ENCODE peak calls at places on chromosomes 1 and 21, in four cellular contexts. One of them, this sample, is unnamed.

GRCh38 chr1:219039755-219040154 is 133.9 kb upstream of the LYPLAL1 start:
- DNase-seq in esophagus squamous epithelium: no peak
- DNase-seq in fibroblast of lung: peak; percentile 11
- DNase-seq in CD8-positive, alpha-beta T cell: no peak
- DNase-seq in this sample: no peak

GRCh38 chr1:221768444-221769066 is 26.7 kb upstream of the DUSP10 start:
- DNase-seq in esophagus squamous epithelium: no peak
- DNase-seq in fibroblast of lung: no peak
- DNase-seq in CD8-positive, alpha-beta T cell: no peak
- DNase-seq in this sample: no peak

GRCh38 chr1:19756480-19756879 is 43.2 kb downstream of the TMCO4 start:
- DNase-seq in esophagus squamous epithelium: no peak
- DNase-seq in fibroblast of lung: no peak
- DNase-seq in CD8-positive, alpha-beta T cell: no peak
- DNase-seq in this sample: no peak

GRCh38 chr1:206445116-206445515 is 25.2 kb upstream of the IKBKE start:
- DNase-seq in esophagus squamous epithelium: no peak
- DNase-seq in fibroblast of lung: peak; percentile 70
- DNase-seq in CD8-positive, alpha-beta T cell: no peak
- DNase-seq in this sample: no peak

GRCh38 chr1:227947678-227948492 is at the start of gene WNT9A:
- DNase-seq in esophagus squamous epithelium: no peak
- DNase-seq in fibroblast of lung: peak; percentile 61
- DNase-seq in CD8-positive, alpha-beta T cell: no peak
- DNase-seq in this sample: no peak

GRCh38 chr1:94095744-94096469 is 25.0 kb downstream of the ABCA4 start:
- DNase-seq in esophagus squamous epithelium: no peak
- DNase-seq in fibroblast of lung: peak; percentile 47
- DNase-seq in CD8-positive, alpha-beta T cell: no peak
- DNase-seq in this sample: no peak

GRCh38 chr1:173097001-173097400 is 46.3 kb upstream of the TNFSF18 start:
- DNase-seq in esophagus squamous epithelium: no peak
- DNase-seq in fibroblast of lung: no peak
- DNase-seq in CD8-positive, alpha-beta T cell: no peak
- DNase-seq in this sample: no peak

GRCh38 chr1:248853023-248853422 is 5.9 kb downstream of the ZNF692 start:
- DNase-seq in esophagus squamous epithelium: no peak
- DNase-seq in fibroblast of lung: peak; percentile 74
- DNase-seq in CD8-positive, alpha-beta T cell: no peak
- DNase-seq in this sample: no peak

GRCh38 chr1:36034692-36035091 is 49.2 kb upstream of the TEKT2 start:
- DNase-seq in esophagus squamous epithelium: no peak
- DNase-seq in fibroblast of lung: no peak
- DNase-seq in CD8-positive, alpha-beta T cell: no peak
- DNase-seq in this sample: peak; percentile 87

GRCh38 chr1:27591622-27592021 is 12.3 kb downstream of the AHDC1 start:
- DNase-seq in esophagus squamous epithelium: no peak
- DNase-seq in fibroblast of lung: peak; percentile 53
- DNase-seq in CD8-positive, alpha-beta T cell: no peak
- DNase-seq in this sample: no peak

GRCh38 chr1:30451532-30452125 is 271.8 kb downstream of the MATN1 start:
- DNase-seq in esophagus squamous epithelium: no peak
- DNase-seq in fibroblast of lung: no peak
- DNase-seq in CD8-positive, alpha-beta T cell: no peak
- DNase-seq in this sample: no peak

GRCh38 chr21:32705139-32705538 is 22.7 kb downstream of the SYNJ1 start:
- DNase-seq in esophagus squamous epithelium: no peak
- DNase-seq in fibroblast of lung: no peak
- DNase-seq in CD8-positive, alpha-beta T cell: no peak
- DNase-seq in this sample: no peak

GRCh38 chr1:19260211-19261138 is 8.9 kb downstream of the MRTO4 start:
- DNase-seq in esophagus squamous epithelium: no peak
- DNase-seq in fibroblast of lung: peak; percentile 69
- DNase-seq in CD8-positive, alpha-beta T cell: no peak
- DNase-seq in this sample: no peak

GRCh38 chr1:186301448-186301847 is 73.6 kb downstream of the TPR start:
- DNase-seq in esophagus squamous epithelium: no peak
- DNase-seq in fibroblast of lung: no peak
- DNase-seq in CD8-positive, alpha-beta T cell: no peak
- DNase-seq in this sample: no peak

GRCh38 chr1:202143768-202144509 is 598 bp downstream of the ARL8A start:
- DNase-seq in esophagus squamous epithelium: no peak
- DNase-seq in fibroblast of lung: no peak
- DNase-seq in CD8-positive, alpha-beta T cell: no peak
- DNase-seq in this sample: no peak

GRCh38 chr1:52887483-52887882 is 34.1 kb downstream of the ECHDC2 start:
- DNase-seq in esophagus squamous epithelium: no peak
- DNase-seq in fibroblast of lung: no peak
- DNase-seq in CD8-positive, alpha-beta T cell: no peak
- DNase-seq in this sample: no peak

GRCh38 chr1:59766463-59766862 is 48.3 kb upstream of the HOOK1 start:
- DNase-seq in esophagus squamous epithelium: no peak
- DNase-seq in fibroblast of lung: no peak
- DNase-seq in CD8-positive, alpha-beta T cell: no peak
- DNase-seq in this sample: no peak

GRCh38 chr1:203536981-203537455 is 43.1 kb downstream of the OPTC start:
- DNase-seq in esophagus squamous epithelium: no peak
- DNase-seq in fibroblast of lung: peak; percentile 85
- DNase-seq in CD8-positive, alpha-beta T cell: no peak
- DNase-seq in this sample: no peak

GRCh38 chr1:3453203-3453761 is 1.2 kb upstream of the ARHGEF16 start:
- DNase-seq in esophagus squamous epithelium: no peak
- DNase-seq in fibroblast of lung: peak; percentile 57
- DNase-seq in CD8-positive, alpha-beta T cell: peak; percentile 66
- DNase-seq in this sample: no peak

GRCh38 chr1:1858382-1859086 is 32.4 kb downstream of the GNB1 start:
- DNase-seq in esophagus squamous epithelium: no peak
- DNase-seq in fibroblast of lung: peak; percentile 87
- DNase-seq in CD8-positive, alpha-beta T cell: peak; percentile 21
- DNase-seq in this sample: no peak

GRCh38 chr21:34915364-34915834 is 133.7 kb downstream of the RUNX1 start:
- DNase-seq in esophagus squamous epithelium: no peak
- DNase-seq in fibroblast of lung: peak; percentile 58
- DNase-seq in CD8-positive, alpha-beta T cell: no peak
- DNase-seq in this sample: no peak

GRCh38 chr1:47656719-47657685 is 219.2 kb downstream of the FOXD2 start:
- DNase-seq in esophagus squamous epithelium: no peak
- DNase-seq in fibroblast of lung: peak; percentile 81
- DNase-seq in CD8-positive, alpha-beta T cell: no peak
- DNase-seq in this sample: no peak

GRCh38 chr21:36729301-36729970 is 30.5 kb downstream of the SIM2 start:
- DNase-seq in esophagus squamous epithelium: no peak
- DNase-seq in fibroblast of lung: no peak
- DNase-seq in CD8-positive, alpha-beta T cell: no peak
- DNase-seq in this sample: no peak

GRCh38 chr1:62912028-62912638 is 128.2 kb downstream of the ATG4C start:
- DNase-seq in esophagus squamous epithelium: no peak
- DNase-seq in fibroblast of lung: peak; percentile 37
- DNase-seq in CD8-positive, alpha-beta T cell: no peak
- DNase-seq in this sample: no peak

DNA sequence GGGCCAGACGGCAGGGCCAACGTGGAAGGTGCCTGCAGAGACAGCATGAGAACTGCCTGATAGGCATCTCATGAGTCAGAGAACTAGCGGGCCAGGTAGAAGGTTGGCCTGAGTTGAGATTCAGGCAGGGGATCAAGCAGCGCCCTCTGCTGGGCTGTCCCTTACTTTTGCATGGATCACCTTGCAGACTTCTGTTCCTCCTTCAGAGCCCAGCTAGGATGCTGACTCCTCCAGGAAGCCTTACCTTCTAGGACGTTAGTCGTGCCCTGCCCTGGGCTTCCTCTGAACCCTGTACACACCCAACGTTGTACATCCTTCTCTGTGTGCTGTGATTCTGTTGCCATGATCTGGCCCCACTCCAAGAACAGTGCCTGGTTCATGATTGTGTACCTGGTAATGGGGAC is 231.3 kb upstream of the VAMP3 start:
- DNase-seq in esophagus squamous epithelium: no peak
- DNase-seq in fibroblast of lung: no peak
- DNase-seq in CD8-positive, alpha-beta T cell: no peak
- DNase-seq in this sample: no peak
- TF ChIP-seq CTCF in esophagus squamous epithelium: peak; percentile 11
- TF ChIP-seq CTCF in fibroblast of lung: peak; percentile 24
- TF ChIP-seq CTCF in CD8-positive, alpha-beta T cell: no peak
- TF ChIP-seq CTCF in this sample: peak; percentile 60

GRCh38 chr1:213585959-213586608 is 401.7 kb upstream of the PROX1 start:
- DNase-seq in esophagus squamous epithelium: no peak
- DNase-seq in fibroblast of lung: no peak
- DNase-seq in CD8-positive, alpha-beta T cell: no peak
- DNase-seq in this sample: no peak

GRCh38 chr1:213586609-213586972 is 401.2 kb upstream of the PROX1 start:
- DNase-seq in esophagus squamous epithelium: no peak
- DNase-seq in fibroblast of lung: no peak
- DNase-seq in CD8-positive, alpha-beta T cell: no peak
- DNase-seq in this sample: no peak

GRCh38 chr1:213582976-213583567 is 404.7 kb upstream of the PROX1 start:
- DNase-seq in esophagus squamous epithelium: no peak
- DNase-seq in fibroblast of lung: no peak
- DNase-seq in CD8-positive, alpha-beta T cell: no peak
- DNase-seq in this sample: no peak

DNA sequence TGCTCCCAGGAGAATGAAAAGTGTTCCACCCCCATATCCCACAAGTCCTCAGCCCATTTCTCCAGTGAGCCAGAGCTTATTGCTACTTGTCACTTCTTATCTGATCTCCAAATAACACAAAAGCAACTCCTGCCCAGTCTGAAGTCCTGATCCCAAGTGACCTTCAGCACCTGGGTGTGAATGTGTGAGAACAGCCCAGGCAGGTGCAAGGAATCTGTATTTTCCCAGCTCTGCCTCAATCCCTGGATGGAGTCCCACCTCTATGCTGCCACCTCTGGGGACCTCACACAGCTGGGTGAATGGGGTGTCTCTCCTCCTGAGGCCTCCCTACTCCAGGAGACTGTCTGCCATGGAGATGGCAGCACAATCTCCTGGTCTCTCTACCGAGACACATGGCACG is 402.4 kb upstream of the PROX1 start:
- DNase-seq in esophagus squamous epithelium: no peak
- DNase-seq in fibroblast of lung: no peak
- DNase-seq in CD8-positive, alpha-beta T cell: no peak
- DNase-seq in this sample: no peak
- H3K4me3 ChIP-seq in esophagus squamous epithelium: no peak overlapping the region
- H3K4me3 ChIP-seq in fibroblast of lung: no peak overlapping the region
- H3K4me3 ChIP-seq in CD8-positive, alpha-beta T cell: no peak overlapping the region
- H3K4me3 ChIP-seq in this sample: no peak overlapping the region

GRCh38 chr1:22206551-22207125 is 63.7 kb upstream of the WNT4 start:
- DNase-seq in esophagus squamous epithelium: no peak
- DNase-seq in fibroblast of lung: no peak
- DNase-seq in CD8-positive, alpha-beta T cell: no peak
- DNase-seq in this sample: no peak
- H3K27me3 ChIP-seq in esophagus squamous epithelium: no peaks in the 10 kb centered on the region
- H3K27me3 ChIP-seq in fibroblast of lung: peaks cover 52% of the 10 kb centered on the region
- H3K27me3 ChIP-seq in CD8-positive, alpha-beta T cell: peaks cover 5% of the 10 kb centered on the region
- H3K27me3 ChIP-seq in this sample: peaks cover 63% of the 10 kb centered on the region

GRCh38 chr1:29396438-29397255 is 160.3 kb downstream of the PTPRU start:
- DNase-seq in esophagus squamous epithelium: no peak
- DNase-seq in fibroblast of lung: no peak
- DNase-seq in CD8-positive, alpha-beta T cell: no peak
- DNase-seq in this sample: no peak
- TF ChIP-seq CTCF in esophagus squamous epithelium: no peak
- TF ChIP-seq CTCF in fibroblast of lung: peak; percentile 29
- TF ChIP-seq CTCF in CD8-positive, alpha-beta T cell: no peak
- TF ChIP-seq CTCF in this sample: peak; percentile 29

This sample was measured in kidney epithelial cell.